ENCODE peak calls at places on chromosomes 12 and 14, in four cellular contexts. B is COR-L47, Z is AG04449, A is epithelial cell of esophagus. W is an unnamed sample.

GRCh38 chr14:99040711-99041110 is 231.3 kb downstream of the BCL11B start:
- DNase-seq in B (no peak), Z (no peak), A (no peak), W (no peak)

GRCh38 chr14:101733211-101733610 is 28.3 kb upstream of the PPP2R5C start:
- DNase-seq in B (no peak), Z (no peak), A (peak), W (no peak)

GRCh38 chr12:64534672-64535199 is 75.6 kb upstream of the RASSF3 start:
- DNase-seq in B (no peak), Z (no peak), A (no peak), W (no peak)

GRCh38 chr12:111447571-111448265 is 42.0 kb downstream of the SH2B3 start:
- DNase-seq in B (no peak), Z (no peak), A (no peak), W (no peak)

GRCh38 chr14:74618078-74618952 is 6.3 kb upstream of the LTBP2 start:
- DNase-seq in B (no peak), Z (no peak), A (peak), W (no peak)

GRCh38 chr14:22319526-22320352 is 269.3 kb downstream of the DAD1 start:
- DNase-seq in B (peak), Z (no peak), A (peak), W (peak)

GRCh38 chr12:130016194-130016593 is 112.4 kb upstream of the TMEM132D start:
- DNase-seq in B (no peak), Z (no peak), A (no peak), W (no peak)

GRCh38 chr14:103008126-103008525 is 49.2 kb downstream of the CDC42BPB start:
- DNase-seq in B (no peak), Z (no peak), A (no peak), W (no peak)

GRCh38 chr12:32522322-32523221 is 123.2 kb downstream of the FGD4 start:
- DNase-seq in B (no peak), Z (no peak), A (no peak), W (no peak)

GRCh38 chr12:127720334-127720733 is 546.6 kb upstream of the TMEM132C start:
- DNase-seq in B (no peak), Z (no peak), A (no peak), W (no peak)

GRCh38 chr14:30763891-30764290 is 110.5 kb upstream of the COCH start:
- DNase-seq in B (no peak), Z (no peak), A (no peak), W (no peak)

GRCh38 chr12:57772429-57773322 is at the start of gene EEF1AKMT3:
- DNase-seq in B (no peak), Z (no peak), A (peak), W (no peak)

GRCh38 chr12:41967668-41968649 is 176.7 kb downstream of the GXYLT1 start:
- DNase-seq in B (no peak), Z (no peak), A (peak), W (no peak)

GRCh38 chr14:81449114-81449513 is 49.0 kb upstream of the STON2 start:
- DNase-seq in B (no peak), Z (no peak), A (no peak), W (no peak)

GRCh38 chr12:112908548-112908947 is 1.8 kb downstream of the OAS1 start:
- DNase-seq in B (no peak), Z (no peak), A (no peak), W (no peak)

GRCh38 chr12:93751864-93752610 is 74.9 kb downstream of the CRADD start:
- DNase-seq in B (no peak), Z (peak), A (peak), W (no peak)

GRCh38 chr14:21087294-21088091 is 11.0 kb downstream of the ZNF219 start:
- DNase-seq in B (peak), Z (peak), A (peak), W (peak)

GRCh38 chr14:72916174-72916573 is 10.1 kb upstream of the DCAF4 start:
- DNase-seq in B (no peak), Z (no peak), A (peak), W (no peak)

GRCh38 chr12:109863961-109864712 is 16.2 kb downstream of the GLTP start:
- DNase-seq in B (no peak), Z (no peak), A (peak), W (peak)

GRCh38 chr12:12608557-12608957 is 3.1 kb upstream of the CREBL2 start:
- DNase-seq in B (no peak), Z (no peak), A (peak), W (no peak)

W was measured in anterior cingulate cortex.